ENCODE peak calls at places on chromosomes 4 and X, in five cellular contexts. E is coronary artery, T is tibial artery, X is foreskin fibroblast, F is astrocyte of the spinal cord. J is an unnamed sample.

GRCh38 chr4:182297659-182298058 is 54.5 kb downstream of the TENM3 start:
- DNase-seq in T (no peak), X (no peak), E (no peak), F (peak), J (peak)

GRCh38 chrX:13381514-13381913 is 61.7 kb upstream of the ATXN3L start:
- DNase-seq in T (no peak), X (no peak), F (no peak), E (no peak), J (no peak)

GRCh38 chr4:78691971-78692814 is 84.0 kb upstream of the BMP2K start:
- DNase-seq in T (no peak), X (no peak), F (no peak), E (no peak), J (peak)

GRCh38 chrX:19303216-19303880 is 40.4 kb upstream of the PDHA1 start:
- DNase-seq in T (peak), X (peak), F (peak), E (no peak), J (peak)

GRCh38 chr4:25172964-25173917 is 13.0 kb upstream of the SEPSECS start:
- DNase-seq in E (no peak), T (peak), X (peak), F (peak), J (peak)

GRCh38 chrX:69282893-69283690 is 117.8 kb upstream of the PJA1 start:
- DNase-seq in E (no peak), F (no peak), X (no peak), T (no peak), J (no peak)

GRCh38 chrX:110440016-110440805 is 81.6 kb downstream of the RTL9 start:
- DNase-seq in T (no peak), E (no peak), X (no peak), F (no peak), J (no peak)

GRCh38 chr4:70671091-70671490 is 4.8 kb upstream of the JCHAIN start:
- DNase-seq in T (no peak), E (no peak), X (no peak), F (no peak), J (no peak)

GRCh38 chrX:15751160-15751819 is 13.2 kb downstream of the CA5B start:
- DNase-seq in E (no peak), F (peak), T (no peak), X (peak), J (peak)

GRCh38 chr4:125191252-125191651 is 123.5 kb upstream of the FAT4 start:
- DNase-seq in X (peak), F (peak), E (no peak), T (no peak), J (no peak)

GRCh38 chrX:77167993-77168392 is 279.2 kb upstream of the FGF16 start:
- DNase-seq in T (peak), X (no peak), E (no peak), F (no peak), J (no peak)

GRCh38 chr4:25814323-25814722 is 48.5 kb downstream of the SEL1L3 start:
- DNase-seq in T (peak), X (no peak), E (no peak), F (peak), J (no peak)

GRCh38 chr4:10687526-10687925 is 3.0 kb upstream of the CLNK start:
- DNase-seq in X (no peak), F (no peak), E (no peak), T (no peak), J (no peak)

GRCh38 chr4:10140866-10141759 is 24.5 kb upstream of the WDR1 start:
- DNase-seq in E (no peak), T (no peak), X (no peak), F (no peak), J (no peak)

DNA sequence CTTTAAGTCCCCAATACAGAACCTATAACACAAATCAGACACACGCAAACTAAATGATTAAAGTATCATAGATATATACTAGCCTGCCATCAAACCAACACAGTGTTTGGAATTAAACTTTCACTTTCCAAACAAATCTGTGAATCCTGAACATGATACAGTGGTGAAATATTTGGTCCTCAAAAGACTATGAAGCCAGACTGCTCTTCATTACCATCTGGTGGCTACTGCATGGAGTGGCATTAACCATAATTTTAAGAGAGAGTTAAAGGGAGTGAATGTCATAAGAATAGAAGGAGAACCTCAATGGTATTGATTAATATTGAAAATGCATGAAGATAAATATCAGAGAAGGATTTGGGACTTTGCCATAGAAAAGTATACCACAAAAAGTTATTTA is 9.2 kb upstream of the GABRA4 start:
- DNase-seq in X (no peak), T (no peak), F (peak), E (no peak), J (no peak)
- TF ChIP-seq CTCF in X (no peak), T (peak), F (peak), E (peak), J (peak)

GRCh38 chr4:8559524-8560264 is 20.5 kb upstream of the GPR78 start:
- DNase-seq in E (no peak), F (no peak), T (no peak), X (no peak), J (no peak)
- H3K4me3 ChIP-seq in E (no peak), F (no peak), T (no peak), X (no peak), J (no peak)

GRCh38 chr4:926538-926937 is 5.6 kb downstream of the GAK start:
- DNase-seq in F (no peak), X (no peak), T (peak), E (no peak), J (peak)
- TF ChIP-seq CTCF in F (peak), X (peak), T (no peak), E (no peak), J (peak)

DNA sequence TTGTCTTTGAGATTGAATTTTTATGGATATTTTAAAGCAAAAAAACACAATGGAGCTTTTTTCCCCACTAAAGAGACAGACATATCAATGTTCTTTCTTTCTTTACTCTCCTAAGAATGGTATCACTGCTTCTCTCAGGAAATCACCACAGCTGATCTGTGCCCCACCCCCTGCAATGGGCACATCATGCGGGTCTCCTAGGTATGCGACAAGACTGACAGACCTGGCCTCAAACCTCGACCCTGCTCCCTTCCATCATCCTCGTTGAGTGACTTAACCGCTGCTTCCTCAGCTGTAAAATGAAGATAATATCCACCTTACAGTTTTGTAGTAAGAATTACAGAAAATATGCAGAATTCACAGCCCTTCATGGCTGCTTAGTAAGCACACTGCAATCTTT is 58.3 kb downstream of the LEF1 start:
- DNase-seq in E (no peak), X (no peak), F (no peak), T (no peak), J (no peak)
- H3K4me3 ChIP-seq in E (no peak), X (no peak), F (no peak), T (no peak), J (no peak)

GRCh38 chr4:179569549-179569948 is 2127.3 kb upstream of the AGA start:
- DNase-seq in E (no peak), T (no peak), F (no peak), X (no peak), J (no peak)
- TF ChIP-seq CTCF in E (no peak), T (no peak), F (no peak), X (no peak), J (no peak)

DNA sequence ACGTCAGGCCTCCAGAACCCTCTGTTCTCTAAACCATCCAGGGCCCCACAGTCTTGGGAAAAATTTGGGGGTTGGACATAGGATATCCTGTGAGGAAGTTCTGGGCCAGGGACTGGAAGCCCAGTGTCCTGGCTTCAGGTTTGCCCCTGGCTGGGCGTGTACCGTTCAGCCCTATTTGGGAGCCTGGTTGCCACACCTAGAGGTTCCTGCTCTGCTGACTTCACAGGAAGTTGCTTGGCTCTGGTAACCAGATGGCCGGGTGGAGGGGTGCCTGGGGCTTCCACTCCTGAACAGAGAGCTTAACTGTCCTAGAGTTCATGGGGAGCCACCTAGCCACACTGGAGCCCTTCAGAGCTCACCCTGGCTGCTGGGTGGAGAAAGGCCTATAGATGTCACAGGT is 1.1 kb downstream of the TAFAZZIN start:
- DNase-seq in F (no peak), E (no peak), X (no peak), T (no peak), J (peak)
- H3K4me3 ChIP-seq in F (peak), E (peak), X (peak), T (peak), J (peak)

DNA sequence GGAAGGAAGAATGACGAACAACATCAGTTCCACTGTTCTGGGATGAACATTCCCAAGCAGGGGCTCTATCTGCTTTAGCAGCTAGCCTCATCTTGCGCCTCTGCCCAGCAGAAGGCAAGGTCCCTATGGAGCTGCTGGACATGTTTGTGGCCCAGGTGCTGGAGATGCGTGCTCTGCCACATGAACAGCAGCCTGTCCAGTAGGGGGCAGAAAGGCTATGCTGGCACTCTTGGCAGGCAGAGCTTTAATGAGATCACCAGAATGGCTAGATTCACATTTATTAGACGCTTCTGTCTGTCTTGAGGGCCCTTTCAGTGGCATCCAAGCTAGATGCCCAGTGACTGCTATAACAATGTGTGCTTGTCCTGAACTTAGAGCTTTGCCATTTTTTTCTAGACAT is 1826.0 kb downstream of the STIM2 start:
- DNase-seq in F (peak), T (no peak), E (no peak), X (no peak), J (peak)
- TF ChIP-seq CTCF in F (peak), T (no peak), E (no peak), X (peak), J (peak)

J was measured in fibroblast of villous mesenchyme.